ENCODE peak calls at places on chromosomes 5 and 9, in eight cellular contexts. One of them, this sample, is unnamed.

GRCh38 chr9:76699966-76700365 is 64.3 kb upstream of the PCA3 start:
- DNase-seq in HTR-8/SVneo: no peak
- DNase-seq in vagina: no peak
- DNase-seq in ACHN: no peak
- DNase-seq in GM13976: no peak
- DNase-seq in colonic mucosa: no peak
- DNase-seq in WTC11: no peak
- DNase-seq in kidney glomerular epithelial cell: no peak
- DNase-seq in this sample: no peak

GRCh38 chr5:181167814-181168488 is 20.6 kb downstream of the OR2V2 start:
- DNase-seq in WTC11: peak
- DNase-seq in kidney glomerular epithelial cell: no peak
- DNase-seq in GM13976: no peak
- DNase-seq in vagina: no peak
- DNase-seq in colonic mucosa: peak
- DNase-seq in ACHN: peak
- DNase-seq in HTR-8/SVneo: no peak
- DNase-seq in this sample: no peak

GRCh38 chr5:141636413-141637265 is at the start of the genes HDAC3 and RELL2:
- DNase-seq in ACHN: peak
- DNase-seq in vagina: no peak
- DNase-seq in GM13976: peak
- DNase-seq in colonic mucosa: peak
- DNase-seq in WTC11: peak
- DNase-seq in kidney glomerular epithelial cell: peak
- DNase-seq in HTR-8/SVneo: peak
- DNase-seq in this sample: peak

GRCh38 chr9:130501645-130502044 is 56.9 kb downstream of the ASS1 start:
- DNase-seq in HTR-8/SVneo: no peak
- DNase-seq in kidney glomerular epithelial cell: no peak
- DNase-seq in vagina: no peak
- DNase-seq in colonic mucosa: no peak
- DNase-seq in WTC11: no peak
- DNase-seq in GM13976: no peak
- DNase-seq in ACHN: no peak
- DNase-seq in this sample: no peak

GRCh38 chr5:34030058-34030457 is 13.0 kb downstream of the C1QTNF3 start:
- DNase-seq in HTR-8/SVneo: no peak
- DNase-seq in GM13976: no peak
- DNase-seq in WTC11: no peak
- DNase-seq in kidney glomerular epithelial cell: no peak
- DNase-seq in ACHN: peak
- DNase-seq in vagina: no peak
- DNase-seq in colonic mucosa: no peak
- DNase-seq in this sample: no peak

GRCh38 chr9:128117613-128118471 is 9.7 kb downstream of the PTGES2 start:
- DNase-seq in colonic mucosa: peak
- DNase-seq in ACHN: peak
- DNase-seq in GM13976: peak
- DNase-seq in vagina: no peak
- DNase-seq in HTR-8/SVneo: peak
- DNase-seq in kidney glomerular epithelial cell: peak
- DNase-seq in WTC11: peak
- DNase-seq in this sample: peak

GRCh38 chr9:95947118-95947517 is 71.6 kb downstream of the ERCC6L2 start:
- DNase-seq in ACHN: no peak
- DNase-seq in kidney glomerular epithelial cell: no peak
- DNase-seq in GM13976: no peak
- DNase-seq in WTC11: no peak
- DNase-seq in colonic mucosa: no peak
- DNase-seq in HTR-8/SVneo: no peak
- DNase-seq in vagina: no peak
- DNase-seq in this sample: no peak

GRCh38 chr9:108973876-108974275 is 39.4 kb downstream of the CTNNAL1 start:
- DNase-seq in GM13976: no peak
- DNase-seq in vagina: no peak
- DNase-seq in ACHN: no peak
- DNase-seq in WTC11: no peak
- DNase-seq in colonic mucosa: no peak
- DNase-seq in kidney glomerular epithelial cell: no peak
- DNase-seq in HTR-8/SVneo: no peak
- DNase-seq in this sample: no peak

GRCh38 chr9:73543727-73544126 is 392.1 kb downstream of the ANXA1 start:
- DNase-seq in HTR-8/SVneo: no peak
- DNase-seq in ACHN: no peak
- DNase-seq in WTC11: no peak
- DNase-seq in GM13976: no peak
- DNase-seq in vagina: no peak
- DNase-seq in colonic mucosa: no peak
- DNase-seq in kidney glomerular epithelial cell: no peak
- DNase-seq in this sample: no peak

GRCh38 chr9:36839131-36839885 is 194.8 kb downstream of the PAX5 start:
- DNase-seq in HTR-8/SVneo: no peak
- DNase-seq in vagina: no peak
- DNase-seq in kidney glomerular epithelial cell: no peak
- DNase-seq in WTC11: no peak
- DNase-seq in GM13976: no peak
- DNase-seq in ACHN: no peak
- DNase-seq in colonic mucosa: no peak
- DNase-seq in this sample: no peak